ENCODE peak calls at places on chromosome 16, in five cellular contexts. I is RWPE1, R is AG09319, Q is EL, X is thoracic aorta. J is an unnamed sample.

GRCh38 chr16:27311449-27311831 is 2.3 kb upstream of the IL4R start:
- DNase-seq in X (no peak), Q (no peak), R (no peak), I (no peak), J (no peak)

GRCh38 chr16:6643083-6643686 is 689.5 kb upstream of the RBFOX1 start:
- DNase-seq in X (no peak), Q (peak), I (peak), R (peak), J (peak)

GRCh38 chr16:72664480-72665408 is 383.2 kb downstream of the ZFHX3 start:
- DNase-seq in I (peak), X (peak), R (peak), Q (peak), J (peak)

GRCh38 chr16:70481929-70482536 is 27.6 kb downstream of the FCSK start:
- DNase-seq in I (no peak), X (no peak), R (no peak), Q (peak), J (no peak)

GRCh38 chr16:2846511-2847310 is 11.3 kb downstream of the PRSS22 start:
- DNase-seq in I (peak), X (no peak), Q (peak), R (no peak), J (no peak)

GRCh38 chr16:88634141-88634993 is 4.0 kb upstream of the IL17C start:
- DNase-seq in X (no peak), R (no peak), I (peak), Q (peak), J (no peak)

GRCh38 chr16:60553316-60553801 is 1482.9 kb downstream of the CDH8 start:
- DNase-seq in R (no peak), Q (no peak), X (no peak), I (no peak), J (no peak)

GRCh38 chr16:3101841-3102470 is 2.9 kb upstream of the ZSCAN10 start:
- DNase-seq in I (no peak), R (no peak), X (no peak), Q (no peak), J (no peak)

GRCh38 chr16:9489823-9490467 is 398.5 kb downstream of the HAPSTR1 start:
- DNase-seq in R (no peak), Q (no peak), X (no peak), I (no peak), J (peak)

GRCh38 chr16:3026003-3026378 is 2.2 kb downstream of the THOC6 start:
- DNase-seq in X (no peak), I (no peak), Q (no peak), R (no peak), J (no peak)

GRCh38 chr16:609984-610383 is 20.1 kb downstream of the RAB40C start:
- DNase-seq in X (no peak), I (no peak), Q (no peak), R (no peak), J (no peak)

GRCh38 chr16:70252355-70252988 is 732 bp upstream of the EXOSC6 start:
- DNase-seq in R (no peak), Q (no peak), I (no peak), X (no peak), J (no peak)